ENCODE peak calls at places on chromosomes 6 and 20, in four cellular contexts. C is lower leg skin, R is cardiac muscle cell, V is esophagus squamous epithelium. G is an unnamed sample.

GRCh38 chr6:161003336-161003735 is 11.8 kb downstream of the MAP3K4 start:
- DNase-seq in C (no peak), V (no peak), R (no peak), G (no peak)

GRCh38 chr20:22590662-22591061 is 6.3 kb upstream of the FOXA2 start:
- DNase-seq in R (no peak), C (no peak), V (no peak), G (no peak)

GRCh38 chr6:105748737-105749161 is 337.4 kb upstream of the PRDM1 start:
- DNase-seq in C (no peak), V (no peak), R (no peak), G (no peak)

GRCh38 chr6:52712136-52712535 is 41.2 kb downstream of the TMEM14A start:
- DNase-seq in R (no peak), V (no peak), C (no peak), G (no peak)

GRCh38 chr6:26420607-26421235 is 18.6 kb downstream of the BTN3A1 start:
- DNase-seq in C (no peak), V (no peak), R (peak), G (no peak)

GRCh38 chr6:24332306-24332705 is 25.6 kb downstream of the DCDC2 start:
- DNase-seq in V (no peak), R (no peak), C (no peak), G (no peak)

GRCh38 chr6:26205625-26206574 is 118.7 kb downstream of the HFE start:
- DNase-seq in C (no peak), R (no peak), V (no peak), G (peak)

GRCh38 chr20:24972341-24972740 is 20.2 kb downstream of the APMAP start:
- DNase-seq in R (no peak), V (no peak), C (peak), G (no peak)

GRCh38 chr20:20395856-20396600 is 28.1 kb downstream of the INSM1 start:
- DNase-seq in V (no peak), C (no peak), R (no peak), G (no peak)

GRCh38 chr6:152273002-152273401 is 364.2 kb downstream of the SYNE1 start:
- DNase-seq in V (no peak), C (no peak), R (no peak), G (no peak)

GRCh38 chr6:97195117-97195516 is 87.9 kb downstream of the MMS22L start:
- DNase-seq in V (no peak), C (no peak), R (no peak), G (no peak)

GRCh38 chr6:7146079-7146828 is 38.5 kb downstream of the RREB1 start:
- DNase-seq in V (no peak), C (peak), R (no peak), G (no peak)

GRCh38 chr20:44336086-44336485 is 757 bp upstream of the R3HDML start:
- DNase-seq in C (no peak), V (no peak), R (peak), G (no peak)

GRCh38 chr6:20909621-20910020 is 375.4 kb downstream of the CDKAL1 start:
- DNase-seq in C (no peak), R (no peak), V (no peak), G (no peak)

GRCh38 chr20:53642196-53643030 is 48.8 kb upstream of the ZNF217 start:
- DNase-seq in C (peak), R (peak), V (no peak), G (no peak)

GRCh38 chr6:133436652-133437051 is 195.5 kb downstream of the EYA4 start:
- DNase-seq in C (no peak), V (no peak), R (no peak), G (no peak)

GRCh38 chr6:65646494-65647035 is 60.5 kb downstream of the EYS start:
- DNase-seq in C (no peak), R (no peak), V (no peak), G (no peak)

GRCh38 chr20:21981607-21982344 is 276.3 kb downstream of the PAX1 start:
- DNase-seq in V (no peak), C (no peak), R (no peak), G (no peak)

GRCh38 chr20:38418509-38419204 is 16.5 kb downstream of the SNHG17 start:
- DNase-seq in C (peak), V (no peak), R (no peak), G (no peak)

GRCh38 chr6:11179088-11179977 is 53.1 kb downstream of the NEDD9 start:
- DNase-seq in C (no peak), R (no peak), V (no peak), G (no peak)

GRCh38 chr20:34209111-34209510 is 32.1 kb upstream of the ASIP start:
- DNase-seq in C (no peak), V (no peak), R (no peak), G (no peak)

GRCh38 chr6:30816791-30817739 is 67.3 kb upstream of the DDR1 start:
- DNase-seq in R (no peak), V (no peak), C (no peak), G (no peak)

GRCh38 chr20:62953839-62954703 is 1.6 kb downstream of the SLC17A9 start:
- DNase-seq in V (peak), R (peak), C (peak), G (peak)

GRCh38 chr6:155399062-155399746 is 56.4 kb downstream of the NOX3 start:
- DNase-seq in R (no peak), V (no peak), C (no peak), G (no peak)

GRCh38 chr6:169825558-169826225 is 74.3 kb downstream of the ERMARD start:
- DNase-seq in R (no peak), V (no peak), C (peak), G (no peak)

GRCh38 chr6:90177544-90178293 is 118.9 kb downstream of the BACH2 start:
- DNase-seq in C (no peak), V (no peak), R (no peak), G (no peak)
- H3K4me3 ChIP-seq in C (no peak), V (no peak), R (no peak), G (no peak)

GRCh38 chr6:28446818-28447511 is 3.7 kb upstream of the ZSCAN23 start:
- DNase-seq in R (peak), V (no peak), C (no peak), G (no peak)
- H3K4me3 ChIP-seq in R (peak), V (peak), C (no peak), G (peak)

DNA sequence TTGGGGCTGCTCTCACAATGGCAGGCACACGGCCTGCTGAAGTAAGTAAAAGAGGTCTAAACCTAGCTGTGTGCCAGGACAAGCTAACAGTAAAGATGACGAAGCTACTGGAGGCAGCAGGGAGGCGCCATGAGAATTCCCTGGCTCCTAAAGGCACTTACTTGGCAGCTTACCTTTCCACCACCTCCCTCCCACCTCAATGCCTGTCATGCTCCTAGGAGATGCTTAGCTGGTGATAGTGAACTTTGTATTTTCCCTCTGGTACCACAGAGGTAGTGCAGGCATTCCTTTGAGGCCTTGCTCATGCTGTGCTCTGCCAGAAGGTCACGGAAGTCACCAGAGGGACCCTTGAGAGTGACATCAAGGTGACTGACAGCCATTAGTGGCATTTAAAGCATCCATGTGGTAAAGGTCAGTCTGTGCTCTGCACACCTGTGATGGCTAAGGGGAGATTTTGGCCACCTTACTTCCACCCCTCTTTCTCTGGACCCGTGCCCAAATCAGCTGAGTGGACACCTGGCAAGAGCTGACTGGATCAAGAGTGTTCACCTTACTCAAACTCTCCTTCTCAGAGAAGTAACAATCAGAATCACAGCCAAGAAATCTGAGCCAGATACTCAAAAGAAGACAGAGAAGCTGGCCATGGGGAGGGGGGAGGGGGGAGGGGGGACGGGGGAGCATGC is 3.0 kb downstream of the FKBP1A start:
- DNase-seq in V (no peak), C (peak), R (no peak), G (no peak)
- H3K4me3 ChIP-seq in V (no peak), C (no peak), R (no peak), G (peak)

GRCh38 chr6:164982389-164982788 is 327.0 kb downstream of the C6orf118 start:
- DNase-seq in R (no peak), C (no peak), V (no peak), G (no peak)
- H3K4me3 ChIP-seq in R (no peak), C (no peak), V (no peak), G (no peak)

GRCh38 chr6:124964084-124964763 is 2.0 kb downstream of the RNF217 start:
- DNase-seq in V (no peak), R (no peak), C (peak), G (peak)
- H3K4me3 ChIP-seq in V (peak), R (peak), C (peak), G (peak)

GRCh38 chr6:138597336-138597735 is 98.0 kb upstream of the NHSL1 start:
- DNase-seq in C (no peak), V (no peak), R (no peak), G (no peak)

GRCh38 chr6:138601128-138601527 is 101.8 kb upstream of the NHSL1 start:
- DNase-seq in C (no peak), R (no peak), V (no peak), G (no peak)

GRCh38 chr6:138600726-138601125 is 101.4 kb upstream of the NHSL1 start:
- DNase-seq in C (no peak), R (no peak), V (no peak), G (no peak)

GRCh38 chr6:138598562-138599173 is 99.4 kb upstream of the NHSL1 start:
- DNase-seq in C (no peak), R (no peak), V (no peak), G (no peak)

DNA sequence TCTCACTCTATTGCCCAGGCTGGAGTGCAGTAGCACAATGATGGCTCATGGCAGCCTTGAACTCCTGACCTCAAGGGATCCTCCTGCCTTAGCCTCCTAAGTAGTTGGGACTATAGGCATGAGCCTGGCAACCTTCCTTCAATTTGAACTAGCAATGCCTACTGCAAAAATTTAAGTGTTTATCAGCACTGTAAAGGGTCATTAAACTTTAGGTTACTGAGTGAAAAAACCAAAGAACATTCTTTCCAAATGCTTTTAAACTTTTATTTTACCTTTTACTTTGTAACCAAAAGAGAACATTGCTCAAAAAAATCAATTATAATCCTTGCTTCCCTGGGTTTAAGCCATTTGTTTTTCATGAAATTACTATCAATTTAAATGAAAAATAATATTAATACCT is 101.0 kb upstream of the NHSL1 start:
- DNase-seq in V (no peak), C (no peak), R (no peak), G (no peak)
- H3K4me3 ChIP-seq in V (no peak), C (no peak), R (no peak), G (no peak)

GRCh38 chr6:166306378-166307081 is 1.7 kb downstream of the PRR18 start:
- DNase-seq in R (no peak), C (no peak), V (no peak), G (no peak)

GRCh38 chr6:166308769-166309589 is 787 bp upstream of the PRR18 start:
- DNase-seq in V (no peak), C (no peak), R (no peak), G (peak)

GRCh38 chr6:166309977-166310376 is 1.8 kb upstream of the PRR18 start:
- DNase-seq in V (no peak), R (no peak), C (no peak), G (no peak)

GRCh38 chr6:166307082-166307980 is 861 bp downstream of the PRR18 start:
- DNase-seq in R (peak), V (no peak), C (no peak), G (no peak)

DNA sequence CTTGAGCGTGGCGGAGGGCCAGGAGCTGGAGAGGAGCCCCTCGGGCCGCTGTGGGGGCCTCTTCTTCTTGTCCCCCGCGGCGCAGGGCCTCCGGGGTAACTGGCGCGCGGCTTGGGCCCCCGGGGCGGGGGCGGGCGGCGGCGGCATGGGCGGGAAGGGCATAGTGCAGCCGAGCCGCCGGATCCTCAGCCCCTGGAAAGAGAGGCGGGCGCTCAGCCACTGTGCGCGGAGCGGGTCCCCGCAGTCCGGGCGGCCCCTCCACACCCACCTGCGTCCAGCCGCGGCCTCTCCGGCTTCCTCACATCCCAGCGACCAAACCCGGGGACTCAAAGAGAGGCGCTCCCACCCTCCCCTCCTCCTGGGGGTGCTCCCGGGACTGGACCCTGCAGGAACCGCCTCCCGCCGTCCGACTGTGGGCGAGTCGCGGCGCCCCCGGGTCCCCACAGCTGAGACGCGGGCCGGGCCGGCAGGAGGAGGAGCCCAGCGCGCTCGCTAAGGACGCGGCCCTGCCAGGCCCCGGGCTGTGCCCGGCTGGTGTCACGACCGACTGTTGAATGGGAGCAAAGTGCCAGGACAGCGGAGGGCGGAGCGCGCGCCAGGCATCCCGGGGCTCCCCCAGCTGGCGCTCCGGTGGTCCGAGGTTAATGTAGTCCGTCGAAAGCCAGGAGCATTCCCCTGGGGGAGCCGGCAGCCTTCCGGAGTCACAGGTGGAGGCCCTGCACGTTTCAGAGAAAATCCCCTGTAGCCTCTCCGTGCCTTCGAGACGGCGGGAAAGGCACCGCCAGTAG is at the start of gene PRR18:
- DNase-seq in R (peak), C (no peak), V (no peak), G (no peak)
- H3K4me3 ChIP-seq in R (peak), C (peak), V (peak), G (peak)

GRCh38 chr6:33390767-33391277 is 801 bp upstream of the KIFC1 start:
- DNase-seq in C (no peak), R (no peak), V (no peak), G (no peak)
- H3K4me3 ChIP-seq in C (no peak), R (no peak), V (peak), G (peak)

GRCh38 chr6:100592929-100593328 is 128.2 kb upstream of the SIM1 start:
- DNase-seq in C (no peak), V (no peak), R (no peak), G (no peak)
- H3K4me3 ChIP-seq in C (no peak), V (no peak), R (no peak), G (no peak)

GRCh38 chr6:83463886-83464285 is 33.0 kb upstream of the ME1 start:
- DNase-seq in C (no peak), V (no peak), R (no peak), G (no peak)
- H3K4me3 ChIP-seq in C (no peak), V (no peak), R (no peak), G (no peak)